ENCODE peak calls at places on chromosomes 1 and 21, in ten cellular contexts. One of them, this sample, is unnamed.

GRCh38 chr1:68321084-68321685 is 88.9 kb upstream of the WLS start:
- DNase-seq in esophagus muscularis mucosa: no peak
- DNase-seq in AG09319: peak; percentile 42
- DNase-seq in transverse colon: peak; percentile 76
- DNase-seq in progenitor cell of endocrine pancreas: peak; percentile 59
- DNase-seq in astrocyte of the spinal cord: peak; percentile 76
- DNase-seq in choroid plexus epithelial cell: peak; percentile 81
- DNase-seq in lung: peak; percentile 70
- DNase-seq in heart left ventricle: peak; percentile 62
- DNase-seq in cardiac fibroblast: peak; percentile 78
- DNase-seq in this sample: no peak

GRCh38 chr1:23555949-23556640 is 3.2 kb downstream of the ID3 start:
- DNase-seq in esophagus muscularis mucosa: no peak
- DNase-seq in AG09319: no peak
- DNase-seq in transverse colon: peak; percentile 54
- DNase-seq in progenitor cell of endocrine pancreas: no peak
- DNase-seq in astrocyte of the spinal cord: peak; percentile 87
- DNase-seq in choroid plexus epithelial cell: peak; percentile 79
- DNase-seq in lung: no peak
- DNase-seq in heart left ventricle: peak; percentile 42
- DNase-seq in cardiac fibroblast: peak; percentile 85
- DNase-seq in this sample: no peak

GRCh38 chr21:27713159-27714109 is 746.5 kb upstream of the ADAMTS5 start:
- DNase-seq in esophagus muscularis mucosa: no peak
- DNase-seq in AG09319: no peak
- DNase-seq in transverse colon: peak; percentile 62
- DNase-seq in progenitor cell of endocrine pancreas: no peak
- DNase-seq in astrocyte of the spinal cord: no peak
- DNase-seq in choroid plexus epithelial cell: no peak
- DNase-seq in lung: no peak
- DNase-seq in heart left ventricle: no peak
- DNase-seq in cardiac fibroblast: peak; percentile 27
- DNase-seq in this sample: no peak

GRCh38 chr1:3431266-3431665 is 23.2 kb upstream of the ARHGEF16 start:
- DNase-seq in esophagus muscularis mucosa: no peak
- DNase-seq in AG09319: no peak
- DNase-seq in transverse colon: no peak
- DNase-seq in progenitor cell of endocrine pancreas: no peak
- DNase-seq in astrocyte of the spinal cord: no peak
- DNase-seq in choroid plexus epithelial cell: no peak
- DNase-seq in lung: no peak
- DNase-seq in heart left ventricle: no peak
- DNase-seq in cardiac fibroblast: no peak
- DNase-seq in this sample: no peak

GRCh38 chr1:234322979-234323378 is 50.3 kb upstream of the COA6 start:
- DNase-seq in esophagus muscularis mucosa: peak; percentile 89
- DNase-seq in AG09319: no peak
- DNase-seq in transverse colon: peak; percentile 37
- DNase-seq in progenitor cell of endocrine pancreas: no peak
- DNase-seq in astrocyte of the spinal cord: peak; percentile 8
- DNase-seq in choroid plexus epithelial cell: peak; percentile 39
- DNase-seq in lung: no peak
- DNase-seq in heart left ventricle: no peak
- DNase-seq in cardiac fibroblast: peak; percentile 39
- DNase-seq in this sample: no peak

GRCh38 chr1:13549521-13549920 is 34.1 kb upstream of the PDPN start:
- DNase-seq in esophagus muscularis mucosa: no peak
- DNase-seq in AG09319: no peak
- DNase-seq in transverse colon: no peak
- DNase-seq in progenitor cell of endocrine pancreas: no peak
- DNase-seq in astrocyte of the spinal cord: no peak
- DNase-seq in choroid plexus epithelial cell: no peak
- DNase-seq in lung: no peak
- DNase-seq in heart left ventricle: no peak
- DNase-seq in cardiac fibroblast: no peak
- DNase-seq in this sample: no peak

GRCh38 chr1:35857830-35858229 is 25.2 kb upstream of the AGO1 start:
- DNase-seq in esophagus muscularis mucosa: no peak
- DNase-seq in AG09319: no peak
- DNase-seq in transverse colon: no peak
- DNase-seq in progenitor cell of endocrine pancreas: no peak
- DNase-seq in astrocyte of the spinal cord: peak; percentile 36
- DNase-seq in choroid plexus epithelial cell: peak; percentile 74
- DNase-seq in lung: no peak
- DNase-seq in heart left ventricle: no peak
- DNase-seq in cardiac fibroblast: peak; percentile 61
- DNase-seq in this sample: no peak

GRCh38 chr1:69700770-69701169 is 133.0 kb downstream of the LRRC7 start:
- DNase-seq in esophagus muscularis mucosa: no peak
- DNase-seq in AG09319: no peak
- DNase-seq in transverse colon: no peak
- DNase-seq in progenitor cell of endocrine pancreas: no peak
- DNase-seq in astrocyte of the spinal cord: peak; percentile 8
- DNase-seq in choroid plexus epithelial cell: peak; percentile 39
- DNase-seq in lung: no peak
- DNase-seq in heart left ventricle: no peak
- DNase-seq in cardiac fibroblast: peak; percentile 19
- DNase-seq in this sample: no peak

GRCh38 chr1:40305451-40305850 is 11.6 kb downstream of the COL9A2 start:
- DNase-seq in esophagus muscularis mucosa: no peak
- DNase-seq in AG09319: no peak
- DNase-seq in transverse colon: no peak
- DNase-seq in progenitor cell of endocrine pancreas: no peak
- DNase-seq in astrocyte of the spinal cord: no peak
- DNase-seq in choroid plexus epithelial cell: no peak
- DNase-seq in lung: no peak
- DNase-seq in heart left ventricle: no peak
- DNase-seq in cardiac fibroblast: no peak
- DNase-seq in this sample: no peak

DNA sequence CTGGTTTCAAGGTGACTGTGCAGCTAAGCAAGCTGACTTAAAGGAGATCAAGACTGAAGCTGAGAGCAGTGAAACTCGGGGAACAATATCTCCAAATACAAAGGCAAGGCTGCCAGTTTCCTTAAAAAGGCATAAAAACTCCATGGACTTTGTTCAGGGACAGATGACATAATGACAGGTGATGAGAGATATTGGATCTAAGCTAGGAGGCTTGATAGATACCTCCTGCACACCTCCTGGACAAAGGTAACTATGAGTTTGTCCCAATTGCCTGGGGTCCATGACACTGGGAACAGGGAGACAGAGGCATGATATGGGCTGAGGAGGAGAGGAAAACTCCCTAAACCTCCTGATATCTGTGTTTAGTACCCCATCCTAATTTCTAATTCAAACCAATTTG is 55.2 kb downstream of the PRKAB2 start:
- DNase-seq in esophagus muscularis mucosa: peak; percentile 60
- DNase-seq in AG09319: no peak
- DNase-seq in transverse colon: no peak
- DNase-seq in progenitor cell of endocrine pancreas: no peak
- DNase-seq in astrocyte of the spinal cord: no peak
- DNase-seq in choroid plexus epithelial cell: no peak
- DNase-seq in lung: no peak
- DNase-seq in heart left ventricle: no peak
- DNase-seq in cardiac fibroblast: no peak
- DNase-seq in this sample: no peak
- TF ChIP-seq CTCF in esophagus muscularis mucosa: no peak
- TF ChIP-seq CTCF in AG09319: no peak
- TF ChIP-seq CTCF in transverse colon: no peak
- TF ChIP-seq CTCF in progenitor cell of endocrine pancreas: no peak
- TF ChIP-seq CTCF in astrocyte of the spinal cord: no peak
- TF ChIP-seq CTCF in choroid plexus epithelial cell: no peak
- TF ChIP-seq CTCF in lung: no peak
- TF ChIP-seq CTCF in heart left ventricle: no peak
- TF ChIP-seq CTCF in cardiac fibroblast: no peak
- TF ChIP-seq CTCF in this sample: no peak

DNA sequence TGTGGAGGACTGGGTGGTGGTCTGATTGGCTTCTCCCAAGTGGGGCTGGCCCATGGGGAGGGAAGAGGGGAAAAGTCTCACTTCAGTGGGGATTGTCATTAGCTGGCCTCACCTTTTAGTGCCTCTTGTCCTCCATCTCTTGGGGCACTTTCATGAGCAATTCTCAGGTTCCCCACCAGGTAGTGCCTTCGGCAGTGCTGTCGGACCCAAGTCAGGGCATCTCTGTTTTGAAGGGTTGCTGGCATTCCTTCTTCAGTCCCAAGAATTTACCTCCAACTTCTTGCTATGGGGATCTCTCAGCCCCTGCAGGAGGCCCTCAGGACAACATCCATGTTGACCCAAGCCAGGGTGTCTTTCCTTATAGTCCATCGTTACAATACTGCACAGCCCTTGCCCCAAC is 54.7 kb upstream of the F3 start:
- DNase-seq in esophagus muscularis mucosa: no peak
- DNase-seq in AG09319: no peak
- DNase-seq in transverse colon: no peak
- DNase-seq in progenitor cell of endocrine pancreas: no peak
- DNase-seq in astrocyte of the spinal cord: no peak
- DNase-seq in choroid plexus epithelial cell: no peak
- DNase-seq in lung: no peak
- DNase-seq in heart left ventricle: no peak
- DNase-seq in cardiac fibroblast: no peak
- DNase-seq in this sample: no peak
- TF ChIP-seq CTCF in esophagus muscularis mucosa: no peak
- TF ChIP-seq CTCF in AG09319: no peak
- TF ChIP-seq CTCF in transverse colon: no peak
- TF ChIP-seq CTCF in progenitor cell of endocrine pancreas: no peak
- TF ChIP-seq CTCF in astrocyte of the spinal cord: no peak
- TF ChIP-seq CTCF in choroid plexus epithelial cell: peak; percentile 12
- TF ChIP-seq CTCF in lung: no peak
- TF ChIP-seq CTCF in heart left ventricle: no peak
- TF ChIP-seq CTCF in cardiac fibroblast: no peak
- TF ChIP-seq CTCF in this sample: no peak

GRCh38 chr1:171983584-171983983 is 142.3 kb downstream of the DNM3 start:
- DNase-seq in esophagus muscularis mucosa: no peak
- DNase-seq in AG09319: peak; percentile 10
- DNase-seq in transverse colon: no peak
- DNase-seq in progenitor cell of endocrine pancreas: no peak
- DNase-seq in astrocyte of the spinal cord: peak; percentile 33
- DNase-seq in choroid plexus epithelial cell: peak; percentile 65
- DNase-seq in lung: no peak
- DNase-seq in heart left ventricle: no peak
- DNase-seq in cardiac fibroblast: peak; percentile 57
- DNase-seq in this sample: no peak
- TF ChIP-seq CTCF in esophagus muscularis mucosa: no peak
- TF ChIP-seq CTCF in AG09319: peak; percentile 52
- TF ChIP-seq CTCF in transverse colon: no peak
- TF ChIP-seq CTCF in progenitor cell of endocrine pancreas: peak; percentile 12
- TF ChIP-seq CTCF in astrocyte of the spinal cord: peak; percentile 43
- TF ChIP-seq CTCF in choroid plexus epithelial cell: peak; percentile 54
- TF ChIP-seq CTCF in lung: no peak
- TF ChIP-seq CTCF in heart left ventricle: peak; percentile 40
- TF ChIP-seq CTCF in cardiac fibroblast: peak; percentile 54
- TF ChIP-seq CTCF in this sample: peak; percentile 43

GRCh38 chr1:248164031-248164430 is 10.6 kb upstream of the OR2M2 start:
- DNase-seq in esophagus muscularis mucosa: no peak
- DNase-seq in AG09319: no peak
- DNase-seq in transverse colon: no peak
- DNase-seq in progenitor cell of endocrine pancreas: no peak
- DNase-seq in astrocyte of the spinal cord: no peak
- DNase-seq in choroid plexus epithelial cell: no peak
- DNase-seq in lung: no peak
- DNase-seq in heart left ventricle: no peak
- DNase-seq in cardiac fibroblast: no peak
- DNase-seq in this sample: no peak
- TF ChIP-seq CTCF in esophagus muscularis mucosa: no peak
- TF ChIP-seq CTCF in AG09319: no peak
- TF ChIP-seq CTCF in transverse colon: no peak
- TF ChIP-seq CTCF in progenitor cell of endocrine pancreas: no peak
- TF ChIP-seq CTCF in astrocyte of the spinal cord: no peak
- TF ChIP-seq CTCF in choroid plexus epithelial cell: no peak
- TF ChIP-seq CTCF in lung: no peak
- TF ChIP-seq CTCF in heart left ventricle: no peak
- TF ChIP-seq CTCF in cardiac fibroblast: no peak
- TF ChIP-seq CTCF in this sample: no peak

DNA sequence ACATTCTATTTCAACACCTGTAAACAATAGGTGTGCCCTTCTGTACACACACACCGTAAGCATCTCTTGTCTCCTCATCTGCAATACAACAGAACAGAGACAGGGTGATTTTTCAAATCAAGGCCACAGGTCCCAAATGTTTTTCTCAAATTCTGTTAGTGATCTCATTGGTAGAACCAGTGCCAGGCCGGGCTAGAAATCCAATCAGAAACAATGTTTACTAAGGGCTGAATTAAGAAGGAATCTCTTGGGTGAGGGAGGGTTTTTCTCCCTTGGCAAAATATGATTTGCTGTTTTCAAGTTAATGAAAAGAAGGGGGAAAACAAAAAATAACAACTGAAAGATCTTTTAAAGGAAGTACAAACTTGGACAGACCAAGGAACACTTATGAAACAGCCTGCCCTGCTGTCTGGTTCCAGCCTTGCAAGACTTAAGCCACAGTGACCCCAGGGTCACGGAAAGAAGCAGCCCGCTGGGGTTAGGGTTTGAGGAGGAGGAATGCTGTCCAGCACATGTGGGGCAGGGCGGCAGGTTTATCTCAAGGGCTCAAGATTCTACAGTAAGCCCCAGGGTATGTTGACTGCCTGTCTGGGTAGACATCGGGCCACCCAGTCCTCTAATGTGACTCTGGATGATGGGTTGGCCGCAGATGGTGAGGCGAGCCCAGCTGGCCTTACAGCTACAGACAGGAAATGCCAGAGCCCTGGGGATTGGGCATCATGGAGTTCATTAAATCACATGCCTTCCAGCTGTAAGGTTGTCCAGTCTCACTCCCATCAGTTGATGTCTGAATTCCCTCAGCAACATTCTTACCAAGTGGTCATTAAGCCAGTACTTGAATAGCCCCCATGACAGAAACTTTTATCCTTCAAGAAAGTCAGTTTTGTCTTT is 73.3 kb upstream of the SLC44A3 start:
- DNase-seq in esophagus muscularis mucosa: peak; percentile 90
- DNase-seq in AG09319: no peak
- DNase-seq in transverse colon: no peak
- DNase-seq in progenitor cell of endocrine pancreas: no peak
- DNase-seq in astrocyte of the spinal cord: no peak
- DNase-seq in choroid plexus epithelial cell: peak; percentile 89
- DNase-seq in lung: no peak
- DNase-seq in heart left ventricle: no peak
- DNase-seq in cardiac fibroblast: peak; percentile 52
- DNase-seq in this sample: no peak
- TF ChIP-seq CTCF in esophagus muscularis mucosa: no peak
- TF ChIP-seq CTCF in AG09319: no peak
- TF ChIP-seq CTCF in transverse colon: no peak
- TF ChIP-seq CTCF in progenitor cell of endocrine pancreas: no peak
- TF ChIP-seq CTCF in astrocyte of the spinal cord: no peak
- TF ChIP-seq CTCF in choroid plexus epithelial cell: peak; percentile 51
- TF ChIP-seq CTCF in lung: no peak
- TF ChIP-seq CTCF in heart left ventricle: no peak
- TF ChIP-seq CTCF in cardiac fibroblast: peak; percentile 5
- TF ChIP-seq CTCF in this sample: no peak

GRCh38 chr21:39363607-39364555 is 15.0 kb upstream of the HMGN1 start:
- DNase-seq in esophagus muscularis mucosa: no peak
- DNase-seq in AG09319: no peak
- DNase-seq in transverse colon: no peak
- DNase-seq in progenitor cell of endocrine pancreas: no peak
- DNase-seq in astrocyte of the spinal cord: no peak
- DNase-seq in choroid plexus epithelial cell: no peak
- DNase-seq in lung: no peak
- DNase-seq in heart left ventricle: no peak
- DNase-seq in cardiac fibroblast: no peak
- DNase-seq in this sample: no peak
- TF ChIP-seq CTCF in esophagus muscularis mucosa: no peak
- TF ChIP-seq CTCF in AG09319: no peak
- TF ChIP-seq CTCF in transverse colon: no peak
- TF ChIP-seq CTCF in progenitor cell of endocrine pancreas: no peak
- TF ChIP-seq CTCF in astrocyte of the spinal cord: no peak
- TF ChIP-seq CTCF in choroid plexus epithelial cell: no peak
- TF ChIP-seq CTCF in lung: no peak
- TF ChIP-seq CTCF in heart left ventricle: no peak
- TF ChIP-seq CTCF in cardiac fibroblast: no peak
- TF ChIP-seq CTCF in this sample: no peak